ENCODE peak calls at places on chromosomes 11 and 22, in five cellular contexts. One of them, this sample, is unnamed. For H3K4me1, the result is how much of the 10 kb centered on the place peaks cover.

GRCh38 chr11:64298966-64299846 is 952 bp upstream of the CATSPERZ start:
- DNase-seq in mesendoderm: no peak
- DNase-seq in cardiac muscle cell: peak
- DNase-seq in Karpas-422: no peak
- DNase-seq in CD4-positive, CD25-positive, alpha-beta regulatory T cell: no peak
- DNase-seq in this sample: no peak

GRCh38 chr11:129323896-129324522 is 51.6 kb upstream of the BARX2 start:
- DNase-seq in mesendoderm: no peak
- DNase-seq in cardiac muscle cell: no peak
- DNase-seq in Karpas-422: no peak
- DNase-seq in CD4-positive, CD25-positive, alpha-beta regulatory T cell: no peak
- DNase-seq in this sample: no peak

GRCh38 chr11:59755701-59756495 is 722 bp downstream of the STX3 start:
- DNase-seq in mesendoderm: peak
- DNase-seq in cardiac muscle cell: peak
- DNase-seq in Karpas-422: no peak
- DNase-seq in CD4-positive, CD25-positive, alpha-beta regulatory T cell: peak
- DNase-seq in this sample: peak

GRCh38 chr11:73201249-73201648 is 16.8 kb upstream of the P2RY2 start:
- DNase-seq in mesendoderm: no peak
- DNase-seq in cardiac muscle cell: no peak
- DNase-seq in Karpas-422: no peak
- DNase-seq in CD4-positive, CD25-positive, alpha-beta regulatory T cell: no peak
- DNase-seq in this sample: no peak

GRCh38 chr11:114135737-114136151 is 76.2 kb downstream of the ZBTB16 start:
- DNase-seq in mesendoderm: peak
- DNase-seq in cardiac muscle cell: no peak
- DNase-seq in Karpas-422: no peak
- DNase-seq in CD4-positive, CD25-positive, alpha-beta regulatory T cell: no peak
- DNase-seq in this sample: no peak

GRCh38 chr11:48083427-48083826 is 103.1 kb downstream of the PTPRJ start:
- DNase-seq in mesendoderm: no peak
- DNase-seq in cardiac muscle cell: no peak
- DNase-seq in Karpas-422: no peak
- DNase-seq in CD4-positive, CD25-positive, alpha-beta regulatory T cell: no peak
- DNase-seq in this sample: no peak

GRCh38 chr11:5257296-5257695 is 2.7 kb upstream of the HBG2 start:
- DNase-seq in mesendoderm: peak
- DNase-seq in cardiac muscle cell: no peak
- DNase-seq in Karpas-422: no peak
- DNase-seq in CD4-positive, CD25-positive, alpha-beta regulatory T cell: no peak
- DNase-seq in this sample: no peak

GRCh38 chr11:130001491-130002351 is 914 bp downstream of the PRDM10 start:
- DNase-seq in mesendoderm: peak
- DNase-seq in cardiac muscle cell: peak
- DNase-seq in Karpas-422: peak
- DNase-seq in CD4-positive, CD25-positive, alpha-beta regulatory T cell: no peak
- DNase-seq in this sample: peak

GRCh38 chr22:37968452-37969251 is 15.2 kb downstream of the POLR2F start:
- DNase-seq in mesendoderm: no peak
- DNase-seq in cardiac muscle cell: no peak
- DNase-seq in Karpas-422: no peak
- DNase-seq in CD4-positive, CD25-positive, alpha-beta regulatory T cell: no peak
- DNase-seq in this sample: no peak

GRCh38 chr11:9757809-9758675 is 94.2 kb downstream of the SWAP70 start:
- DNase-seq in mesendoderm: peak
- DNase-seq in cardiac muscle cell: peak
- DNase-seq in Karpas-422: peak
- DNase-seq in CD4-positive, CD25-positive, alpha-beta regulatory T cell: peak
- DNase-seq in this sample: peak

GRCh38 chr22:50218153-50218995 is 17.6 kb downstream of the SELENOO start:
- DNase-seq in mesendoderm: no peak
- DNase-seq in cardiac muscle cell: peak
- DNase-seq in Karpas-422: no peak
- DNase-seq in CD4-positive, CD25-positive, alpha-beta regulatory T cell: no peak
- DNase-seq in this sample: no peak

GRCh38 chr22:21102659-21103267 is 57.0 kb downstream of the LRRC74B start:
- DNase-seq in mesendoderm: peak
- DNase-seq in cardiac muscle cell: peak
- DNase-seq in Karpas-422: peak
- DNase-seq in CD4-positive, CD25-positive, alpha-beta regulatory T cell: peak
- DNase-seq in this sample: peak

GRCh38 chr11:30879322-30880020 is 293.3 kb upstream of the MPPED2 start:
- DNase-seq in mesendoderm: no peak
- DNase-seq in cardiac muscle cell: peak
- DNase-seq in Karpas-422: no peak
- DNase-seq in CD4-positive, CD25-positive, alpha-beta regulatory T cell: no peak
- DNase-seq in this sample: no peak

GRCh38 chr11:61963282-61964057 is 4.0 kb downstream of the FTH1 start:
- DNase-seq in mesendoderm: no peak
- DNase-seq in cardiac muscle cell: no peak
- DNase-seq in Karpas-422: peak
- DNase-seq in CD4-positive, CD25-positive, alpha-beta regulatory T cell: no peak
- DNase-seq in this sample: peak

GRCh38 chr11:44785856-44786606 is 59.3 kb downstream of the TSPAN18 start:
- DNase-seq in mesendoderm: peak
- DNase-seq in cardiac muscle cell: no peak
- DNase-seq in Karpas-422: peak
- DNase-seq in CD4-positive, CD25-positive, alpha-beta regulatory T cell: no peak
- DNase-seq in this sample: no peak

GRCh38 chr11:73326929-73327811 is 19.1 kb downstream of the ARHGEF17 start:
- DNase-seq in mesendoderm: no peak
- DNase-seq in cardiac muscle cell: no peak
- DNase-seq in Karpas-422: peak
- DNase-seq in CD4-positive, CD25-positive, alpha-beta regulatory T cell: no peak
- DNase-seq in this sample: no peak

GRCh38 chr22:23229646-23230045 is 49.3 kb downstream of the BCR start:
- DNase-seq in mesendoderm: no peak
- DNase-seq in cardiac muscle cell: no peak
- DNase-seq in Karpas-422: no peak
- DNase-seq in CD4-positive, CD25-positive, alpha-beta regulatory T cell: no peak
- DNase-seq in this sample: no peak

GRCh38 chr11:122668562-122669090 is 13.1 kb downstream of the UBASH3B start:
- DNase-seq in mesendoderm: no peak
- DNase-seq in cardiac muscle cell: no peak
- DNase-seq in Karpas-422: peak
- DNase-seq in CD4-positive, CD25-positive, alpha-beta regulatory T cell: no peak
- DNase-seq in this sample: peak

GRCh38 chr11:120977470-120977869 is 46.4 kb upstream of the TBCEL start:
- DNase-seq in mesendoderm: no peak
- DNase-seq in cardiac muscle cell: no peak
- DNase-seq in Karpas-422: no peak
- DNase-seq in CD4-positive, CD25-positive, alpha-beta regulatory T cell: no peak
- DNase-seq in this sample: no peak

GRCh38 chr22:27750866-27751265 is 50.7 kb downstream of the MN1 start:
- DNase-seq in mesendoderm: no peak
- DNase-seq in cardiac muscle cell: no peak
- DNase-seq in Karpas-422: no peak
- DNase-seq in CD4-positive, CD25-positive, alpha-beta regulatory T cell: no peak
- DNase-seq in this sample: no peak
- H3K4me1 ChIP-seq in mesendoderm: under half
- H3K4me1 ChIP-seq in cardiac muscle cell: under half
- H3K4me1 ChIP-seq in Karpas-422: under half
- H3K4me1 ChIP-seq in CD4-positive, CD25-positive, alpha-beta regulatory T cell: under half
- H3K4me1 ChIP-seq in this sample: under half

GRCh38 chr11:12009617-12010321 is 1.3 kb upstream of the DKK3 start:
- DNase-seq in mesendoderm: peak
- DNase-seq in cardiac muscle cell: no peak
- DNase-seq in Karpas-422: no peak
- DNase-seq in CD4-positive, CD25-positive, alpha-beta regulatory T cell: no peak
- DNase-seq in this sample: no peak
- H3K4me3 ChIP-seq in mesendoderm: no peak
- H3K4me3 ChIP-seq in cardiac muscle cell: peak
- H3K4me3 ChIP-seq in Karpas-422: no peak
- H3K4me3 ChIP-seq in CD4-positive, CD25-positive, alpha-beta regulatory T cell: no peak
- H3K4me3 ChIP-seq in this sample: no peak

DNA sequence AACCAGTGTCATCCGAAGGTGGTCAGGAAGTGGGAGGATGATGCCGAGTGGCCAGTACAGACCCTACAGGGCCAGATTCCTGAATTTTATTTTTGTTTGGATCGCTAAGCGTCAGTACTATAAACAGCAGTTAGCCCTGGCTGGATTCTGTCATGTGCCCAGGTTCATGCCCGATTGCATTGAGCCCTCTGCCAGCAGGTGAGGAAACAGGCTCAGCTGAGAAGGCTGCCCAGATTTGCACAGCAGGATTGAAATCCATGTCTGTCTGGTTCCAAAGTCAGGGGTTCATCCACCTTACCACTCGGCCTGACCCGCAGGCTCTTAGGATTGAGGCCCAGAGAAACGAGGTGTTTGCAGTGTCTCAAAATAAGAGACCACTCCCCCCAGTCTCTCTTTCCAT is 9.1 kb upstream of the TBC1D22A start:
- DNase-seq in mesendoderm: no peak
- DNase-seq in cardiac muscle cell: no peak
- DNase-seq in Karpas-422: no peak
- DNase-seq in CD4-positive, CD25-positive, alpha-beta regulatory T cell: no peak
- DNase-seq in this sample: no peak
- H3K27ac ChIP-seq in mesendoderm: no peak
- H3K27ac ChIP-seq in cardiac muscle cell: no peak
- H3K27ac ChIP-seq in Karpas-422: no peak
- H3K27ac ChIP-seq in CD4-positive, CD25-positive, alpha-beta regulatory T cell: no peak
- H3K27ac ChIP-seq in this sample: no peak

GRCh38 chr11:7522546-7522945 is 8.7 kb downstream of the PPFIBP2 start:
- DNase-seq in mesendoderm: no peak
- DNase-seq in cardiac muscle cell: no peak
- DNase-seq in Karpas-422: no peak
- DNase-seq in CD4-positive, CD25-positive, alpha-beta regulatory T cell: no peak
- DNase-seq in this sample: no peak
- H3K4me1 ChIP-seq in mesendoderm: under half
- H3K4me1 ChIP-seq in cardiac muscle cell: under half
- H3K4me1 ChIP-seq in Karpas-422: half or more
- H3K4me1 ChIP-seq in CD4-positive, CD25-positive, alpha-beta regulatory T cell: under half
- H3K4me1 ChIP-seq in this sample: half or more

GRCh38 chr11:439315-440064 is 2.3 kb downstream of the ANO9 start:
- DNase-seq in mesendoderm: no peak
- DNase-seq in cardiac muscle cell: no peak
- DNase-seq in Karpas-422: no peak
- DNase-seq in CD4-positive, CD25-positive, alpha-beta regulatory T cell: no peak
- DNase-seq in this sample: no peak

GRCh38 chr11:441418-442274 is at the start of gene ANO9:
- DNase-seq in mesendoderm: peak
- DNase-seq in cardiac muscle cell: peak
- DNase-seq in Karpas-422: peak
- DNase-seq in CD4-positive, CD25-positive, alpha-beta regulatory T cell: peak
- DNase-seq in this sample: peak

GRCh38 chr11:440065-441042 is 1.5 kb downstream of the ANO9 start:
- DNase-seq in mesendoderm: peak
- DNase-seq in cardiac muscle cell: no peak
- DNase-seq in Karpas-422: peak
- DNase-seq in CD4-positive, CD25-positive, alpha-beta regulatory T cell: no peak
- DNase-seq in this sample: no peak

GRCh38 chr11:442611-443081 is 835 bp upstream of the ANO9 start:
- DNase-seq in mesendoderm: no peak
- DNase-seq in cardiac muscle cell: no peak
- DNase-seq in Karpas-422: no peak
- DNase-seq in CD4-positive, CD25-positive, alpha-beta regulatory T cell: no peak
- DNase-seq in this sample: no peak

DNA sequence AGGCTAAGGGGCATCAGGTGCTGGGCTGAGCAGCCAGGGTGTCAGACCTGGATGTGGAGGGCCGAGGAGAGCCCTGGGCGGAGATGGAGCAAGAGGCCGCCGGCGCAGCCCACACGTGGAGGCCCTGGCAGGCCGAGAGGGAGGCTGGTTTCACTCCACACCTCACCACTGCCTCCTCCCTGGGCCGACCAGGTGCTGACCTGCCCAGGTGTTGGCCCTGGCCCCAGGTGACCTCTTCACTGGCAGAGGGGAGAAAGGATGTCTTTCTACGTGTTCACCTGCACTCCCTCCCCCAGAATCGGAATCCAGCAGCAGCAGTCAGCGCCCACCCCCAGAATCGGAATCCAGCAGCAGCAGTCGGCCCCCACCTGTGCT is 781 bp downstream of the ANO9 start:
- DNase-seq in mesendoderm: no peak
- DNase-seq in cardiac muscle cell: no peak
- DNase-seq in Karpas-422: no peak
- DNase-seq in CD4-positive, CD25-positive, alpha-beta regulatory T cell: no peak
- DNase-seq in this sample: no peak
- H3K4me3 ChIP-seq in mesendoderm: no peak
- H3K4me3 ChIP-seq in cardiac muscle cell: no peak
- H3K4me3 ChIP-seq in Karpas-422: no peak
- H3K4me3 ChIP-seq in CD4-positive, CD25-positive, alpha-beta regulatory T cell: no peak
- H3K4me3 ChIP-seq in this sample: peak

GRCh38 chr11:27248430-27249207 is 114.4 kb downstream of the CCDC34 start:
- DNase-seq in mesendoderm: no peak
- DNase-seq in cardiac muscle cell: no peak
- DNase-seq in Karpas-422: no peak
- DNase-seq in CD4-positive, CD25-positive, alpha-beta regulatory T cell: no peak
- DNase-seq in this sample: no peak
- H3K27ac ChIP-seq in mesendoderm: peak
- H3K27ac ChIP-seq in cardiac muscle cell: no peak
- H3K27ac ChIP-seq in Karpas-422: no peak
- H3K27ac ChIP-seq in CD4-positive, CD25-positive, alpha-beta regulatory T cell: no peak
- H3K27ac ChIP-seq in this sample: no peak

DNA sequence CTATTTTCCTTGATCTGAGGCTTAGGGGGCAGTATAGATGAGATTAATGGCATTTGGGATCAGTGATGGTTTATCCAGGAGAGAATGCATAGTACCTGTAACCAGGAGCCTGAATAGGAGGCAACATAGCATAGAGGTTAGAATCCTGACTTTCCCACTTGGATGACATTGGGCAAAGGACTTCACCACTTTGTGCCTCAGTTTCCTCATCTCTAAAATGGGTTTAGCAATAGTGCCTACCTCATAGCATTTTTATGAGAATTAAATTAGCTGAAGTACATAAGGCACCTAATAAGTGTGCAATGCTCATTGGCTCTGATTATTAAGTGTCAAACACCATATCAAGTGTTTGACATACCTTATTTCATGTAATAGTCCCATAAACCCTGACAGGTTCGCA is 30.8 kb downstream of the CD44 start:
- DNase-seq in mesendoderm: no peak
- DNase-seq in cardiac muscle cell: no peak
- DNase-seq in Karpas-422: no peak
- DNase-seq in CD4-positive, CD25-positive, alpha-beta regulatory T cell: no peak
- DNase-seq in this sample: no peak
- H3K4me1 ChIP-seq in mesendoderm: under half
- H3K4me1 ChIP-seq in cardiac muscle cell: under half
- H3K4me1 ChIP-seq in Karpas-422: under half
- H3K4me1 ChIP-seq in CD4-positive, CD25-positive, alpha-beta regulatory T cell: half or more
- H3K4me1 ChIP-seq in this sample: half or more

GRCh38 chr22:41914611-41915034 is 251 bp downstream of the SHISA8 start:
- DNase-seq in mesendoderm: no peak
- DNase-seq in cardiac muscle cell: no peak
- DNase-seq in Karpas-422: no peak
- DNase-seq in CD4-positive, CD25-positive, alpha-beta regulatory T cell: no peak
- DNase-seq in this sample: no peak
- H3K4me3 ChIP-seq in mesendoderm: no peak
- H3K4me3 ChIP-seq in cardiac muscle cell: peak
- H3K4me3 ChIP-seq in Karpas-422: peak
- H3K4me3 ChIP-seq in CD4-positive, CD25-positive, alpha-beta regulatory T cell: no peak
- H3K4me3 ChIP-seq in this sample: no peak

GRCh38 chr11:65353900-65354264 is 669 bp upstream of the TIGD3 start:
- DNase-seq in mesendoderm: peak
- DNase-seq in cardiac muscle cell: no peak
- DNase-seq in Karpas-422: no peak
- DNase-seq in CD4-positive, CD25-positive, alpha-beta regulatory T cell: no peak
- DNase-seq in this sample: no peak
- H3K27ac ChIP-seq in mesendoderm: no peak
- H3K27ac ChIP-seq in cardiac muscle cell: peak
- H3K27ac ChIP-seq in Karpas-422: no peak
- H3K27ac ChIP-seq in CD4-positive, CD25-positive, alpha-beta regulatory T cell: peak
- H3K27ac ChIP-seq in this sample: peak